ENCODE peak calls at places on chromosomes 1 and 21, in five cellular contexts. D, Z, K, Y and A are unnamed samples.

GRCh38 chr21:25170681-25171080 is 436.6 kb downstream of the MRPL39 start:
- DNase-seq in Y (no peak), Z (no peak), D (no peak), K (no peak), A (no peak)

GRCh38 chr1:39657402-39657801 is 14.5 kb downstream of the NT5C1A start:
- DNase-seq in Y (no peak), D (no peak), Z (no peak), K (no peak), A (no peak)

GRCh38 chr1:101003012-101003650 is 22.5 kb downstream of the DPH5 start:
- DNase-seq in D (no peak), K (no peak), Y (no peak), Z (no peak), A (no peak)

GRCh38 chr21:44613386-44614155 is 1.7 kb downstream of the KRTAP10-8 start:
- DNase-seq in Z (no peak), D (no peak), K (no peak), Y (no peak), A (no peak)

GRCh38 chr1:236122176-236122575 is 20.2 kb upstream of the GPR137B start:
- DNase-seq in K (no peak), Z (no peak), Y (no peak), D (no peak), A (no peak)

GRCh38 chr21:33007747-33008146 is 18.0 kb upstream of the OLIG2 start:
- DNase-seq in Y (no peak), Z (no peak), D (no peak), K (no peak), A (no peak)

GRCh38 chr1:84156210-84156621 is 12.1 kb downstream of the PRKACB start:
- DNase-seq in K (no peak), D (peak; percentile 68), Y (peak; percentile 24), Z (no peak), A (peak; percentile 59)

GRCh38 chr1:61268546-61269243 is 186.3 kb downstream of the NFIA start:
- DNase-seq in Y (no peak), Z (no peak), K (no peak), D (no peak), A (no peak)

GRCh38 chr1:201697174-201697573 is 131.8 kb upstream of the IPO9 start:
- DNase-seq in K (no peak), D (no peak), Z (no peak), Y (no peak), A (no peak)

GRCh38 chr21:29546071-29546470 is 247.3 kb downstream of the BACH1 start:
- DNase-seq in D (peak; percentile 4), Z (no peak), K (no peak), Y (no peak), A (no peak)

GRCh38 chr1:228863776-228864175 is 128.5 kb downstream of the RHOU start:
- DNase-seq in Z (no peak), Y (no peak), D (no peak), K (no peak), A (no peak)

GRCh38 chr1:57272150-57272549 is 151.7 kb downstream of the DAB1 start:
- DNase-seq in Y (no peak), Z (no peak), K (no peak), D (no peak), A (no peak)

GRCh38 chr1:212656730-212657129 is 42.9 kb downstream of the BATF3 start:
- DNase-seq in K (no peak), Z (no peak), Y (no peak), D (no peak), A (no peak)

GRCh38 chr1:50047916-50048694 is 24.4 kb upstream of the AGBL4 start:
- DNase-seq in Y (no peak), Z (peak; percentile 21), K (no peak), D (no peak), A (no peak)

GRCh38 chr21:21262048-21262447 is 263.8 kb downstream of the NCAM2 start:
- DNase-seq in Y (no peak), K (no peak), Z (no peak), D (no peak), A (no peak)
- TF ChIP-seq CTCF in Y (no peak), K (no peak), Z (no peak), D (no peak), A (no peak)

GRCh38 chr1:234963180-234963903 is 165.3 kb downstream of the TOMM20 start:
- DNase-seq in D (peak; percentile 82), Y (peak; percentile 86), K (no peak), Z (peak; percentile 91), A (peak; percentile 73)
- H3K4me3 ChIP-seq in D (no peak overlapping the region), Y (peak overlapping the region; percentile 11), K (peak overlapping the region; percentile 47), Z (no peak overlapping the region), A (no peak overlapping the region)

GRCh38 chr1:18511469-18511997 is 30.8 kb downstream of the KLHDC7A start:
- DNase-seq in Y (no peak), Z (no peak), K (no peak), D (no peak), A (no peak)
- TF ChIP-seq CTCF in Y (no peak), Z (no peak), K (no peak), D (no peak), A (no peak)

GRCh38 chr1:161007369-161007768 is 13.6 kb downstream of the F11R start:
- DNase-seq in Z (no peak), Y (no peak), D (no peak), K (no peak), A (no peak)
- H3K4me3 ChIP-seq in Z (no peak overlapping the region), Y (no peak overlapping the region), D (no peak overlapping the region), K (no peak overlapping the region), A (no peak overlapping the region)

GRCh38 chr1:204826970-204827369 is 43.7 kb upstream of the NFASC start:
- DNase-seq in Y (no peak), Z (no peak), D (peak; percentile 6), K (no peak), A (no peak)
- TF ChIP-seq CTCF in Y (no peak), Z (no peak), D (no peak), K (no peak), A (peak; percentile 34)

DNA sequence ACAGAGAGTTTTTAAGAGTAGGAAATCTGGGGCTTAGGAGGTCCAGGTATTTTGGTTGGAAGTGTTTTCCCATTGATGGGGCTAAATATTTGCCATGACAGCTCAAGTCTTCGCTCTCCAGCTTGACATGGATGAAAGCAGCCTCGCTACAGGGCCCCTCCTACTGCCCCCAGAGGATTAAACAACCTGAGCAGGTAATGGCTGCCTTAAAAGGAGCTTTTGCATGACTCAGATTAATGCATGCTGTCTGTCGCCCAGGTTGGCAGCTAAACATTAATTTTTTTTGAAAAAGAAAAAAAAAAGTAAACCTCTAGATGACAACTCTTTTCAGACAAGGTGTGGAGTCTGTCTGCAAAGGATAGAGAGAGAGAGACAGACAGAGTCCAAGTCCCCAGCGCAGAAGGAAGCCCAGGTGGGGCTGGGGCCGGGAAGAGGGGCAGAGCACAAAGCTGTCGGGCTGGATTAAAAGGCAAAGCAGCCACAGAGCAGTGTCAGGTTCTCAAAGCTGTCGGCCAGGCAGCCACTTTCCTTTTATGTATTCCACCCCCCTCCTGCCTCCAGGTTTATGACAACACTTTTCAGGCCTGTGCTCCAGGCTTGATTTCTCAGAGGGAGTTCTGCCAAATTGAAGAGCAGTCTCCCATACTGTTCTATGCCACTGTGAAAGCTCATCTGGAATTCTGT is 127.9 kb downstream of the CLIC6 start:
- DNase-seq in Y (no peak), Z (no peak), D (no peak), K (no peak), A (no peak)
- H3K4me3 ChIP-seq in Y (no peak overlapping the region), Z (no peak overlapping the region), D (no peak overlapping the region), K (no peak overlapping the region), A (no peak overlapping the region)